ENCODE peak calls at places on chromosomes 4 and X, in six cellular contexts. S is HCT116, X is SK-N-SH, W is K562, A is GM12878, V is HepG2. L is an unnamed sample. For H3K4me1, the result is how much of the 10 kb centered on the place peaks cover.

GRCh38 chr4:1830234-1830633 is 25.7 kb downstream of the LETM1 start:
- DNase-seq in V (no peak), X (no peak), S (no peak), A (no peak), W (no peak), L (no peak)

GRCh38 chr4:24471623-24472510 is 112.5 kb downstream of the DHX15 start:
- DNase-seq in A (no peak), S (no peak), W (no peak), X (peak), V (no peak), L (no peak)

GRCh38 chrX:1400731-1401471 is 9.0 kb upstream of the SLC25A6 start:
- DNase-seq in S (peak), A (no peak), V (peak), W (peak), X (no peak), L (no peak)

GRCh38 chr4:74623041-74623440 is 171.3 kb downstream of the BTC start:
- DNase-seq in W (peak), V (peak), S (peak), A (no peak), X (peak), L (peak)

GRCh38 chr4:26321326-26322276 is 787 bp downstream of the RBPJ start:
- DNase-seq in A (no peak), V (peak), W (peak), X (peak), S (no peak), L (no peak)

GRCh38 chr4:110480031-110480549 is 4.1 kb downstream of the ENPEP start:
- DNase-seq in A (no peak), W (peak), S (no peak), X (no peak), V (no peak), L (no peak)

GRCh38 chr4:111136438-111136837 is 513.6 kb upstream of the PITX2 start:
- DNase-seq in A (no peak), W (no peak), S (peak), X (no peak), V (peak), L (no peak)

GRCh38 chr4:77146426-77147399 is 10.3 kb upstream of the CCNG2 start:
- DNase-seq in X (no peak), W (peak), V (no peak), S (no peak), A (no peak), L (no peak)

GRCh38 chrX:1466971-1467561 is 14.4 kb upstream of the ASMTL start:
- DNase-seq in V (no peak), W (no peak), A (no peak), S (no peak), X (no peak), L (no peak)

GRCh38 chrX:68511255-68511654 is 12.4 kb downstream of the YIPF6 start:
- DNase-seq in X (peak), A (no peak), V (peak), W (peak), S (no peak), L (no peak)

GRCh38 chr4:70505152-70505748 is 13.1 kb upstream of the AMTN start:
- DNase-seq in S (peak), W (peak), X (peak), V (peak), A (no peak), L (peak)

GRCh38 chr4:5054532-5054931 is 3.3 kb downstream of the STK32B start:
- DNase-seq in X (no peak), S (no peak), W (no peak), V (peak), A (no peak), L (no peak)

GRCh38 chr4:36243355-36244256 is 708 bp downstream of the ARAP2 start:
- DNase-seq in A (no peak), W (no peak), S (no peak), X (peak), V (no peak), L (no peak)

GRCh38 chr4:69156913-69157312 is 57.6 kb downstream of the UGT2B11 start:
- DNase-seq in X (no peak), W (peak), A (no peak), S (peak), V (peak), L (no peak)

GRCh38 chrX:9293051-9293496 is 171.8 kb upstream of the TBL1X start:
- DNase-seq in V (no peak), W (no peak), X (peak), A (no peak), S (no peak), L (no peak)

GRCh38 chr4:176778491-176778890 is 14.2 kb downstream of the VEGFC start:
- DNase-seq in X (no peak), A (no peak), V (no peak), S (no peak), W (no peak), L (no peak)
- H3K4me1 ChIP-seq in X (under half), A (under half), V (under half), S (under half), W (under half), L (under half)

DNA sequence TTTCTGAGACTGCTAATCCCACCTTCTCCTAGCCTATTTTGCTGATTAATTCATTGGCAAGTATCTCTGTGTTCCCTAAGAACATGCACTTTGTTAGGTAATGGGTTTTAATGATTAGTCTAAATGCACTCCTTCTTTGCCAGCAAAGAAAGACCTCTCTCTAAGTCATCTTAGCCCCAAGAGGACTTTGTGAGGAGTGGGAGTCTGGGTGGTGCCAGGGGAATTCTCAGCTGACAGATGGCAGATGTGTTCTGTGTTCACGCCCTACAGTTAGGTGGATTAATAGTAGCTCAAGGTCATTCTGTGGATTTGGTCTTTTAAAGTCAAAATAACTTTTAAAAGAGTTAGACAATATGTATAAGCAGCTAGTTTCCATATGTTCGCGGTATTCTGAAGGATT is 171.3 kb downstream of the UNC5C start:
- DNase-seq in V (no peak), A (no peak), X (no peak), W (no peak), S (no peak), L (no peak)
- TF ChIP-seq REST in V (no peak), A (no peak), X (no peak), W (no peak), S (no peak), L (no peak)

GRCh38 chrX:39818750-39819149 is 279.0 kb downstream of the BCOR start:
- DNase-seq in S (no peak), A (no peak), V (no peak), W (peak), X (no peak), L (no peak)

GRCh38 chrX:39821709-39822095 is 276.1 kb downstream of the BCOR start:
- DNase-seq in W (no peak), S (no peak), V (no peak), X (no peak), A (no peak), L (no peak)

GRCh38 chrX:39822133-39822748 is 275.5 kb downstream of the BCOR start:
- DNase-seq in A (no peak), S (no peak), V (no peak), X (no peak), W (no peak), L (no peak)

GRCh38 chrX:39821011-39821708 is 276.6 kb downstream of the BCOR start:
- DNase-seq in W (no peak), A (no peak), S (no peak), V (no peak), X (peak), L (no peak)

DNA sequence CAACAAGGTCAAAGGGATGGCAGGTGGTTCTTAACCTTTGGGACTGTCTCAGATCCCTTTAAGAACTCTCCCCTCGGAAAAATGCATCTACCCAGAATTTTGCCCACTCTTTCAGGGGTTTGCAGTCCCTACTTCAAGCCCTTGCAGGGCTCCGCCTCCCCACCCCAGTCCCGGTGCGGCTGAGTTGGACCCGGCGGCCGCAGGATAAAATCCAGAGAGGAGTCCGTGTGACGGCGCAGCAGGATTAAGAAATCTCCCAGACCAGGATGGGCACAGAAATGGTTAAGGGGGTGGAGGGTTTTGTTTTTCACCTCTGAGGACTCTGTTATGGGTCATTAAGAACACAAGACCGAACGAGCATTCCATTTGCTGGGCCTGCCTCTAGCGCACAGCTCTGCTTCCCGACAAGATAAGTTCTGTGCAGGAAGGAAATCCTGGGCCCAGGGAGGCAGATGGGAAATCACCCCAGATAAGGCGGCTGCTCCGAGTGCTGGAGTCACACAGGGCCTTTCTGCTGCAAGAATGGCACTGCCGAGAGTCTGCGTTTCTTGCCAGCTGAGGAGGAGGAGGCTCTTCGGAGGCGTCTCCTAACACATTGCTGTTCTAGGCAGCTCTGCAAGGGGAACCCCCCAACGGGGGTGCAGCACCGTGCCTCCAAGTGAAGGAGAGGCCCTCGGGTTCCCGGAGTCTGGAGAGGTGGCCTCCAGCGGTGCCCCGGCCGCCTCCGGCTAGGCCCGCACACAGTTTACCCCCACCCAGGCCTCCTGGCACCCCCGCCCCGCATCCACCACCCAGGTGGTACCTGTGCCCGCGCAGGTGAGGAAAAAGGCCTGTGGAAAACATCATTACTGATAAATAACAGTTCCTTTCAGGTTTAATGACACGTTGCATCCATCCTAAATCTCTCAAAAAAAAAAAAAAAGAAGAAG is 277.6 kb downstream of the BCOR start:
- DNase-seq in V (no peak), X (peak), S (no peak), A (no peak), W (no peak), L (no peak)
- TF ChIP-seq SIN3A in V (no peak), X (no peak), S (no peak), A (no peak), W (no peak), L (no peak)

DNA sequence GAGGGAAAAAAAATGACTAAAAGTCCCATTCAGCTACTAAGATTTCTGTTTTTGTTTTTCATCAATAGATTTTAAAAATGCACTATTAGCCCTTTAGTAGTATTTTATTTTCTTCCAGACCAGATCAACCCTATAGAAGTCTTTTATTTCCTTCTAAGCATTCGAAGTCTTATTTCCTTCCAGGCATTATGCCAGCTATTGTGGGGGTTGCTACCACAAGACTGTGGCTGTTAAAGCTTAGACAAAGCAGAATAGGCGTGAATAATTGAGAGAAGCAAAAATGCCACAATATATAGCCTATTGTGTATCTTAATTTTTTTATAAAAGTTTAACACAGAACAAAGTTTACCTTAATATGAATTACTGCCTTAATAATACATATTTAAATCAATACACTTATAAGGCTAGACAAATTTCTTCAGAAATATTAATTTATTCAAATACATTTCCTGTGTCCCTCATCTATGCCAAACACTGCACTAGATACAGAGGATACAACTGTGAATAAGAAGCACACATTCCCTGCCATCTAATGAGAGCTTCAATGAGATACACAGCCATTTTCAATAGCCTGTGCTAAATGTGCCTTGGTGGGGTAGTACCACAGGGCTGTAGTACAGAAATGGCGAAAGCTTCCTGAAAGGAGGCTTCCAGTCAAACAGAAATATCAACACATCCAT is 33.1 kb downstream of the SLC10A7 start:
- DNase-seq in X (no peak), W (no peak), V (no peak), S (no peak), A (no peak), L (no peak)
- H3K4me1 ChIP-seq in X (under half), W (under half), V (under half), S (under half), A (under half), L (under half)

DNA sequence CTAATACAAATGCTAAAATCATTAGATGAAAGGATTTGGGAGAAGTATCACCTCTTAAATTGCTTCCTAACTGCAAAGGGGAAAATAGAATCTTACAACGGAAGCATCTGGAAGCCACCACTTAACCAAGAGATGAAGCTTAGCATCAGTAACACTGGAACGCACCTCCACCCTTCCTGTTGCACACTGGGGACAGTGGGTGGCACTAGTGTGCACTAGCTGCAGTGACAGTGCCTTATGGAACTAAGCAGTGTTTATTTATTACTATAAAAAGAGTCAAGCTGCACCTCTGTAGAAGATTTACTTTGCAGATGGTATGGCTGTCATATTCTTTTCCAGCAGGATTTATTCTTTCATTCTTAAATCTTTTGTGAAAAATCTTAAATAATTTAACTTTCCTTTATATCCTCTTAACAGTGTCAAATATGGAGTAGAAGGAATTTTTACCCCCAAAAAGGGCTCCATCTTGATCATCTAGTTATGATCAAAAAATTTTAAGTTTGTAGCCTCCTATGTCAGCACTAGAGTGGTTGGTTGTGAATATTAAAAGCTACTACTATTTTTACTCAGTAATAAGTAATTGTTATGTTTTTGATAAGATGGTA is 76.7 kb downstream of the SCD5 start:
- DNase-seq in S (peak), V (peak), X (peak), W (peak), A (no peak), L (peak)
- TF ChIP-seq REST in S (no peak), V (no peak), X (no peak), W (no peak), A (no peak), L (no peak)

L was measured in Panc1.